ENCODE peak calls at places on chromosomes 2 and 18, in nine cellular contexts. R, K, G, Q, H, E, F, A and L are unnamed samples.

GRCh38 chr2:232333361-232334135 is 45.0 kb upstream of the ALPP start:
- DNase-seq in R (no peak), F (no peak), Q (peak), K (no peak), A (no peak), E (no peak), G (peak), H (peak), L (no peak)

GRCh38 chr18:32271649-32272324 is 81.9 kb downstream of the MEP1B start:
- DNase-seq in A (peak), H (peak), Q (no peak), R (no peak), F (no peak), G (peak), E (peak), K (peak), L (peak)

GRCh38 chr2:12363138-12363537 is 353.6 kb upstream of the TRIB2 start:
- DNase-seq in A (no peak), R (no peak), F (no peak), G (no peak), H (no peak), K (no peak), Q (no peak), E (peak), L (no peak)

GRCh38 chr2:168811670-168812069 is 9.2 kb downstream of the NOSTRIN start:
- DNase-seq in E (no peak), K (no peak), A (no peak), F (no peak), R (no peak), H (no peak), Q (no peak), G (no peak), L (no peak)

GRCh38 chr2:164910091-164910899 is 45.0 kb downstream of the SLC38A11 start:
- DNase-seq in H (no peak), F (peak), R (no peak), Q (no peak), A (peak), G (peak), E (peak), K (peak), L (no peak)

GRCh38 chr2:62826141-62826540 is 120.6 kb downstream of the EHBP1 start:
- DNase-seq in E (peak), R (no peak), G (no peak), Q (no peak), K (peak), H (no peak), A (no peak), F (no peak), L (no peak)

GRCh38 chr2:200159366-200159720 is 147.2 kb upstream of the SPATS2L start:
- DNase-seq in F (no peak), A (no peak), G (no peak), H (no peak), Q (no peak), E (no peak), K (no peak), R (no peak), L (no peak)

GRCh38 chr2:172436889-172437288 is 9.5 kb downstream of the ITGA6 start:
- DNase-seq in F (no peak), H (no peak), A (no peak), E (no peak), R (no peak), Q (no peak), K (no peak), G (no peak), L (no peak)

GRCh38 chr2:101386599-101387150 is 628 bp downstream of the CREG2 start:
- DNase-seq in H (no peak), R (no peak), F (no peak), K (no peak), E (no peak), Q (no peak), A (no peak), G (no peak), L (no peak)

GRCh38 chr2:240624011-240624949 is 1.0 kb upstream of the GPR35 start:
- DNase-seq in K (no peak), Q (no peak), R (no peak), G (peak), H (no peak), A (no peak), E (no peak), F (no peak), L (no peak)

GRCh38 chr18:3111523-3112240 is 98.7 kb upstream of the LPIN2 start:
- DNase-seq in E (no peak), R (no peak), K (peak), H (no peak), Q (no peak), F (no peak), A (no peak), G (no peak), L (no peak)

GRCh38 chr2:109285244-109285651 is 156.2 kb downstream of the SH3RF3 start:
- DNase-seq in R (no peak), E (no peak), K (peak), A (peak), G (no peak), F (peak), Q (no peak), H (no peak), L (no peak)

GRCh38 chr2:240139666-240140393 is 628 bp downstream of the OTOS start:
- DNase-seq in A (no peak), H (peak), R (no peak), Q (no peak), G (peak), F (no peak), K (no peak), E (no peak), L (no peak)

GRCh38 chr2:207167129-207167923 is 1.6 kb upstream of the KLF7 start:
- DNase-seq in A (peak), G (no peak), Q (no peak), E (peak), H (no peak), R (no peak), F (no peak), K (peak), L (peak)

GRCh38 chr18:53070706-53071105 is 730.7 kb downstream of the DCC start:
- DNase-seq in E (no peak), F (no peak), K (no peak), R (no peak), A (no peak), G (no peak), Q (no peak), H (peak), L (no peak)

GRCh38 chr2:96534701-96535181 is 1.8 kb upstream of the ARID5A start:
- DNase-seq in F (no peak), A (no peak), K (no peak), E (no peak), R (no peak), H (no peak), Q (no peak), G (no peak), L (no peak)

GRCh38 chr2:2698182-2699116 is 367.4 kb upstream of the MYT1L start:
- DNase-seq in K (no peak), A (no peak), E (no peak), R (no peak), Q (no peak), G (peak), H (no peak), F (no peak), L (no peak)

GRCh38 chr2:38076250-38076709 is 329 bp upstream of the CYP1B1 start:
- DNase-seq in R (no peak), E (peak), H (peak), A (peak), K (peak), F (peak), G (peak), Q (peak), L (peak)

GRCh38 chr2:18266188-18266587 is 294.3 kb downstream of the RDH14 start:
- DNase-seq in R (no peak), E (no peak), Q (no peak), G (no peak), K (no peak), A (no peak), H (no peak), F (no peak), L (peak)

GRCh38 chr2:168529054-168529833 is 73.2 kb downstream of the CERS6 start:
- DNase-seq in R (no peak), Q (no peak), F (no peak), H (no peak), K (no peak), A (no peak), E (no peak), G (no peak), L (no peak)

GRCh38 chr2:124524155-124524910 is 499.2 kb downstream of the CNTNAP5 start:
- DNase-seq in F (no peak), R (no peak), A (no peak), H (no peak), K (no peak), E (no peak), Q (no peak), G (no peak), L (no peak)

GRCh38 chr2:238820909-238821308 is 27.0 kb upstream of the TWIST2 start:
- DNase-seq in Q (no peak), K (no peak), E (peak), G (no peak), R (no peak), F (no peak), H (no peak), A (no peak), L (no peak)

DNA sequence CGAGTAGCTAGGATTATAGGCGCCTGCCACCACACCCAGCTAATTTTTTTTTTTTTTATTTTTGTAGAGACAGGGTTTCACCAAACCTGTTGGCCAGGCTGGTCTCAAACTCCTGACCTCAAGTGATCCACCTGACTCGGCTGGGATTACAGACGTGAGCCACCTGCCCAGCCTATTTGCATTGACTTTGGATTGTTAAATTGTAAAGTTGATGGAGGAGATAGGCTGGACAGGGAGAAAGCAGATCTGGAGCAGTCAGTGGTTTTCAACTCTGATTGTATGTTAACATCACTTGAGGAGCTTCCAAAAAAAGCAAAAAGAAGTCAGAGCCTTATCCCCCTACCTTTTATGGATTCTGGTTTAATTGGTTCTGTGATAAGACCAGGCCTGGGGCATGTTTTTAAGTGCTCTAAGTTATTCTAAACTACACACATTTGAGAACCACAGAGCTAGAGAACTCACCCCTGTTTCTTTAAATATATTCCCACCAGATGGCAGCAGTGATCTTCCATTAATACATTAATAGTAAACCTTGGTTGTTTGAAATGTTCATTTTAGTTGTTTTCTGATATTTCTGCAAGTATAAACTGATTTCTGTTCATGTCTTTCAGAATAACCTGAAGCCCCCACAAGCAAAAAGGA is 7.5 kb downstream of the C2orf49 start:
- DNase-seq in R (no peak), Q (no peak), K (peak), G (no peak), A (peak), H (no peak), E (peak), F (no peak), L (no peak)
- TF ChIP-seq CTCF in R (peak), Q (peak), K (peak), G (peak), A (no peak), H (peak), E (peak), F (peak), L (no peak)

DNA sequence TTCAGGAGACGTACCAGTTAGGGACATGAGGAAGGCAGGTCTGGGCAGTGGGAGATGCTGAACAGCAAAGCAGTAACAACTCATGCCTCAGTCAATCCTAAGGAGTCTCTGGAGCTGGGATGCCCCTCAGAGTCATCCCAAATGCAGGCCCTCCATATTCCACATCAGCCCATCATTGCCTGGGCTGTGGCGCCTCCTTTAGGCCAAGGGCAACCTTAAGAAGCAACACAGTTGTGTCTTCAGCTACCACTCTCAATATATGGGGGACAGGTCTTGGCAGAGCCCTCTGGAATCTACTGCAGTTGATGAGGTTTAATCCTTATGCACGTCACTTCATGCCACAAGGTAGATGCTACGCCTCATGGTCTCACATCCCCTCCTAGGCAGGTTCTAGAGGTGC is 682.0 kb upstream of the RAB6C start:
- DNase-seq in H (no peak), A (no peak), G (no peak), E (no peak), Q (no peak), K (no peak), R (no peak), F (no peak), L (no peak)
- TF ChIP-seq CTCF in H (no peak), A (no peak), G (no peak), E (no peak), Q (peak), K (no peak), R (no peak), F (no peak), L (no peak)

DNA sequence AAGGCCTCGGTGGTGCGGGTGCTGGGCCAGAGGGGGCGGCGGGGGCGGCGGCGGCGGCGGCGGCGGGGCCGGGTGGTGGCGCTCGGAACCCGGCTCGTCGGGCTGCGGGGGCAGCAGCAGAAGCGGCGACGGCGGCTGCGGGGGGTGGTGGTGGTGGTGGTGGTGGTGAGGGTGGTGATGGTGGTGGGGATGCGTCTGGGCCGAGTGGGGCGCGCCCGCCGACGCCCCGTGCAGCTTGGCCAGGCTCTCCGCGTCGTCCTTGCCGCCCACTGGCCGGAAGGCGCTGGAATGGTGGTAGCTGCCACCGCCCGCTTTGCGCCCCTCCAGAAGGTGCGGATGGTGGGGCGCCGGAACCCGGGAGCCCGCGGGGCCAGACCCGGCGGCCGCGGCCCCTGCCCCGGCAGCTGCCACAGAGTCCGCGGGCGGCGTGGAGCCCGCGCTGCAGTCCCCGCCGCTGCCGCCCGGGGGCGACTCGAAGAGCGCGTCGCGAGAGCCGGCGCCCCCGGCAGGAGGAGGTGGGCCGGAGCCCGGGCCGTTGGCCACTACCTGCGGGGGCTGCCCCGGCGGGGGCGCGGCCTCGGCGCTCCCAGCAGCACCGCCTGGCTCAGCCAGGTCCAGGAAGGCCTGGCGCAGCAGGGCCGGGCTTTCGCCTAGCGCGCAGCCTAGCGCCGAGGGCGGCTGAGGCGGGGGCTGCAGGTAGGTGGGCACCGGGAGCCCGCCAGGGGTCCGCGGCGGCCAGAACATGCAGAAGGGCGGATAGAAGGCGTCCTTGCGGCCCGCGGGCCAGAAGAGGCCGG is 4.2 kb downstream of the SKOR2 start:
- DNase-seq in A (no peak), K (no peak), R (no peak), H (peak), G (no peak), Q (no peak), E (no peak), F (no peak), L (peak)
- TF ChIP-seq CTCF in A (no peak), K (no peak), R (no peak), H (no peak), G (no peak), Q (peak), E (no peak), F (peak), L (peak)

GRCh38 chr2:235263205-235264120 is 230.4 kb upstream of the AGAP1 start:
- DNase-seq in R (no peak), H (peak), K (peak), Q (no peak), F (peak), A (peak), E (peak), G (peak), L (no peak)
- TF ChIP-seq CTCF in R (no peak), H (no peak), K (no peak), Q (no peak), F (peak), A (no peak), E (no peak), G (no peak), L (no peak)